ENCODE peak calls at places on chromosome 10, in four cellular contexts. One of them, this sample, is unnamed.

GRCh38 chr10:75103881-75104686 is 7.4 kb upstream of the SAMD8 start:
- DNase-seq in GM12878: no peak
- DNase-seq in A549: no peak
- DNase-seq in HepG2: no peak
- DNase-seq in this sample: no peak

GRCh38 chr10:112985701-112986510 is 35.9 kb downstream of the TCF7L2 start:
- DNase-seq in GM12878: peak; percentile 13
- DNase-seq in A549: no peak
- DNase-seq in HepG2: no peak
- DNase-seq in this sample: no peak

GRCh38 chr10:124701881-124702656 is 42.1 kb downstream of the FAM53B start:
- DNase-seq in GM12878: no peak
- DNase-seq in A549: no peak
- DNase-seq in HepG2: no peak
- DNase-seq in this sample: no peak

GRCh38 chr10:74917481-74918077 is 91.2 kb downstream of the KAT6B start:
- DNase-seq in GM12878: no peak
- DNase-seq in A549: peak; percentile 77
- DNase-seq in HepG2: peak; percentile 83
- DNase-seq in this sample: no peak

GRCh38 chr10:104209575-104210198 is 22.5 kb downstream of the CFAP43 start:
- DNase-seq in GM12878: no peak
- DNase-seq in A549: peak; percentile 51
- DNase-seq in HepG2: peak; percentile 27
- DNase-seq in this sample: peak; percentile 67

GRCh38 chr10:22324893-22325271 is 4.0 kb downstream of the BMI1 start:
- DNase-seq in GM12878: no peak
- DNase-seq in A549: no peak
- DNase-seq in HepG2: no peak
- DNase-seq in this sample: no peak

GRCh38 chr10:101032637-101033201 is 1.7 kb downstream of the SFXN3 start:
- DNase-seq in GM12878: no peak
- DNase-seq in A549: peak; percentile 65
- DNase-seq in HepG2: peak; percentile 44
- DNase-seq in this sample: peak; percentile 83

GRCh38 chr10:107653832-107654287 is 489.4 kb upstream of the SORCS1 start:
- DNase-seq in GM12878: peak; percentile 37
- DNase-seq in A549: no peak
- DNase-seq in HepG2: no peak
- DNase-seq in this sample: no peak

GRCh38 chr10:12419279-12419847 is 70.0 kb downstream of the CAMK1D start:
- DNase-seq in GM12878: no peak
- DNase-seq in A549: peak; percentile 36
- DNase-seq in HepG2: no peak
- DNase-seq in this sample: no peak

GRCh38 chr10:7409045-7409731 is 1.6 kb downstream of the SFMBT2 start:
- DNase-seq in GM12878: peak; percentile 51
- DNase-seq in A549: peak; percentile 61
- DNase-seq in HepG2: no peak
- DNase-seq in this sample: peak; percentile 74

GRCh38 chr10:82392533-82392932 is 517.5 kb downstream of the NRG3 start:
- DNase-seq in GM12878: no peak
- DNase-seq in A549: no peak
- DNase-seq in HepG2: no peak
- DNase-seq in this sample: peak; percentile 24

GRCh38 chr10:119406888-119407777 is 135.4 kb downstream of the RGS10 start:
- DNase-seq in GM12878: peak; percentile 12
- DNase-seq in A549: no peak
- DNase-seq in HepG2: no peak
- DNase-seq in this sample: no peak

GRCh38 chr10:97171001-97171400 is 14.8 kb downstream of the SLIT1 start:
- DNase-seq in GM12878: no peak
- DNase-seq in A549: no peak
- DNase-seq in HepG2: no peak
- DNase-seq in this sample: no peak

GRCh38 chr10:13221572-13221971 is 12.6 kb downstream of the UCMA start:
- DNase-seq in GM12878: no peak
- DNase-seq in A549: no peak
- DNase-seq in HepG2: no peak
- DNase-seq in this sample: no peak

GRCh38 chr10:104333728-104334373 is 4.4 kb downstream of the ITPRIP start:
- DNase-seq in GM12878: no peak
- DNase-seq in A549: no peak
- DNase-seq in HepG2: no peak
- DNase-seq in this sample: peak; percentile 5

GRCh38 chr10:126065751-126066150 is 169.4 kb downstream of the FANK1 start:
- DNase-seq in GM12878: no peak
- DNase-seq in A549: no peak
- DNase-seq in HepG2: no peak
- DNase-seq in this sample: no peak

GRCh38 chr10:62492012-62492869 is 118.1 kb downstream of the ZNF365 start:
- DNase-seq in GM12878: peak; percentile 25
- DNase-seq in A549: peak; percentile 57
- DNase-seq in HepG2: peak; percentile 16
- DNase-seq in this sample: no peak

GRCh38 chr10:1162481-1163203 is 106.5 kb downstream of the WDR37 start:
- DNase-seq in GM12878: no peak
- DNase-seq in A549: no peak
- DNase-seq in HepG2: no peak
- DNase-seq in this sample: no peak

GRCh38 chr10:13187135-13187534 is 25.8 kb downstream of the MCM10 start:
- DNase-seq in GM12878: no peak
- DNase-seq in A549: no peak
- DNase-seq in HepG2: no peak
- DNase-seq in this sample: no peak

GRCh38 chr10:513393-513792 is 176.1 kb downstream of the DIP2C start:
- DNase-seq in GM12878: peak; percentile 24
- DNase-seq in A549: no peak
- DNase-seq in HepG2: no peak
- DNase-seq in this sample: no peak

GRCh38 chr10:14263041-14263440 is 67.7 kb downstream of the FRMD4A start:
- DNase-seq in GM12878: no peak
- DNase-seq in A549: no peak
- DNase-seq in HepG2: no peak
- DNase-seq in this sample: no peak

GRCh38 chr10:87505366-87506113 is 847 bp downstream of the MINPP1 start:
- DNase-seq in GM12878: no peak
- DNase-seq in A549: peak; percentile 68
- DNase-seq in HepG2: peak; percentile 60
- DNase-seq in this sample: peak; percentile 82

GRCh38 chr10:3197354-3198003 is 24.9 kb upstream of the PITRM1 start:
- DNase-seq in GM12878: peak; percentile 24
- DNase-seq in A549: peak; percentile 78
- DNase-seq in HepG2: peak; percentile 36
- DNase-seq in this sample: peak; percentile 92

GRCh38 chr10:49419005-49419404 is 23.1 kb upstream of the DRGX start:
- DNase-seq in GM12878: no peak
- DNase-seq in A549: no peak
- DNase-seq in HepG2: peak; percentile 12
- DNase-seq in this sample: no peak

GRCh38 chr10:58990693-58991092 is 185.8 kb upstream of the PHYHIPL start:
- DNase-seq in GM12878: no peak
- DNase-seq in A549: no peak
- DNase-seq in HepG2: no peak
- DNase-seq in this sample: no peak

GRCh38 chr10:58993480-58994221 is 182.8 kb upstream of the PHYHIPL start:
- DNase-seq in GM12878: peak; percentile 63
- DNase-seq in A549: no peak
- DNase-seq in HepG2: no peak
- DNase-seq in this sample: no peak

GRCh38 chr10:58992830-58993460 is 183.5 kb upstream of the PHYHIPL start:
- DNase-seq in GM12878: no peak
- DNase-seq in A549: no peak
- DNase-seq in HepG2: no peak
- DNase-seq in this sample: no peak

GRCh38 chr10:58991842-58992241 is 184.6 kb upstream of the PHYHIPL start:
- DNase-seq in GM12878: no peak
- DNase-seq in A549: no peak
- DNase-seq in HepG2: no peak
- DNase-seq in this sample: no peak

GRCh38 chr10:58989486-58990039 is 186.9 kb upstream of the PHYHIPL start:
- DNase-seq in GM12878: no peak
- DNase-seq in A549: no peak
- DNase-seq in HepG2: no peak
- DNase-seq in this sample: no peak
- TF ChIP-seq PBX3 in GM12878: no peak
- TF ChIP-seq PBX3 in A549: no peak
- TF ChIP-seq PBX3 in HepG2: no peak
- TF ChIP-seq PBX3 in this sample: no peak

GRCh38 chr10:117987242-117987909 is 59.4 kb downstream of the RAB11FIP2 start:
- DNase-seq in GM12878: no peak
- DNase-seq in A549: no peak
- DNase-seq in HepG2: no peak
- DNase-seq in this sample: no peak
- TF ChIP-seq RFX5 in GM12878: no peak
- TF ChIP-seq RFX5 in A549: no peak
- TF ChIP-seq RFX5 in HepG2: no peak
- TF ChIP-seq RFX5 in this sample: no peak

DNA sequence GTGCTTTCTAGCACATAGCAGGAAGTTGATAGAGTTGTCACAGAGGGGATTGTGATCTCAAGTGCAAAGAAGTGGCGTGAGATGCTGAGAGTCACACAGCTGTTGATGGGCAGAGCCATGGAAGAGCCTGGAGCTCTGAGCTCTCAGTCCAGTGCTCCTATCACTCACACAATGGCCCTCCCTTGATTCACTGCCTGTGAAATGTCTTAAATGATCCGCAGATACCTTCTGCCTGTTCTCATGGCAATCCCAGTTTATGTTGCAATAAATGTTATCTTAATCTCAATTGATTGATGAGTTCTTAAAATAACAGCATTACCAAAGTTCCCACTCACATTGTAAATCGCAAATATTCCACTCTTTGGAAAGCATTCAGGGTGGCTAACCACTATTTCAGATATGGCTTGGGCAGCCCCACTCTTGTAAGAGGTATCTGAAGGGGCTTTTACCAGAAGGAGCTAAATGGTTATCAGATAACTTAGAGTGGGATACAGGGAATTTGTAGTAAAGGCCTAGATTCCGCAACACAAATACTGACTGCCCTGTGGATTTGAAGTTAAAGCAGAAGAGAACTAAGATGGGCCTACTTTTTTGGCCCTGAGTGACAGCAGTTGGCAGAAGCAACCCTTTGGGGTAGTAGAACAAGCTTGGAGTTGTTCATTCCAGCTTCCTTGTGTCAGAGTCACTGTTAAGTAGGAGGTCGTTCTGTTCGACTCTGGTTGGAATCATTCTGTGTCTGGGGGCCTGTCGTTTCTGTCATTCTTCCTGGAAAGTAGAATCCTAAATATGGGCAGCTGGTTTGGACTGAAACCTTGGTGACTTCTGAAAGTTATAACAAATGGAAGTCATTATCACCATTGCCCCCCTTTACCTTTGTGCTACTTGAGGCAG is 865.7 kb downstream of the LRMDA start:
- DNase-seq in GM12878: no peak
- DNase-seq in A549: no peak
- DNase-seq in HepG2: no peak
- DNase-seq in this sample: no peak
- TF ChIP-seq MAX in GM12878: no peak
- TF ChIP-seq MAX in A549: no peak
- TF ChIP-seq MAX in HepG2: no peak
- TF ChIP-seq MAX in this sample: no peak

DNA sequence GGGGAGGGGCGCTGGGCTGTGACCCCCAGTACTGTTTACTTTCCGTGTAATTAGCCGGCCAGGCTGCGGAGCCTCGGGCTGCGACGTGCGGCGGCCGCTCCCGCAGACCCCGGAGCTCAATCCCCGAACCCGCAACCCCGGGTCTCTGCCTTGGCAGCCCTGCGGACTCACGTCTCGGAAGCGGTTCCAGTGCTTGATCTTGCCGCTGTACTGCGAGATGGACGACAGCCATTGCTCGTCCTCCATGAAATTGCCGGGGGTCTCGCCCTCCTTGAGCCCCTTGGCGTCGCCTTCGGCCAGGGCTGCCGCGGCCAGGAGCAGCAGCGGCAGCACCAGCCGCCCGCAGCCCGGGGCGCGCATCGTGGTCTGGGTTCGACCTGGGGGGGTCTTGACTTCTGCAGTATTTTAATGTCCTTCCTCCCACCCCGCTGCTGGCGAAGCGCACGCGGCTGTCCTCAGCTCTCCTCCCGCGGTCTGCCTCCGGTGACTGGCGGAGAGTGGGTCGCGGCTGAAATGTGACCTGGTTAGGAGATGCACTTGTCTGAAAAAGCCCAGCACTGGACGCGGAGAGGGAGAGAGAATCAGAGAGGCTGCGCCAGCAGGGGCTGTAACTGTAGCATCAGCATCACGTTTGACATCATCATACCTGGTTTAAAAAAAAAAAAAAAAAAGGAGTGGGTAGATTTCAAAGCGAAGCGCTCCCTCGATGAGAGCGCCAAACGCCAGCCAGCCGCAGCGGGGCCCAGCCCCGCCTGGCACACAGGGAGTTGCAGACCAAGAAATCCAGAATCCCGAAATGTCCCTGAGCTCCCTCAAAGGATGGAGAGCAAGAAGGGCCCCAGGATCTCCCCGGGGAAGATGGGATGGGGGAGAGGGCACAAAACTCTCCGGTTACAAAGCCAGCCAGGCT is at the start of gene SPOCK2:
- DNase-seq in GM12878: no peak
- DNase-seq in A549: no peak
- DNase-seq in HepG2: no peak
- DNase-seq in this sample: peak; percentile 79
- TF ChIP-seq PBX3 in GM12878: no peak
- TF ChIP-seq PBX3 in A549: no peak
- TF ChIP-seq PBX3 in HepG2: no peak
- TF ChIP-seq PBX3 in this sample: no peak

GRCh38 chr10:33133557-33133956 is 175.5 kb upstream of the ITGB1 start:
- DNase-seq in GM12878: no peak
- DNase-seq in A549: no peak
- DNase-seq in HepG2: no peak
- DNase-seq in this sample: no peak

GRCh38 chr10:33136781-33137180 is 178.8 kb upstream of the ITGB1 start:
- DNase-seq in GM12878: no peak
- DNase-seq in A549: no peak
- DNase-seq in HepG2: no peak
- DNase-seq in this sample: no peak

GRCh38 chr10:33134011-33134751 is 176.2 kb upstream of the ITGB1 start:
- DNase-seq in GM12878: peak; percentile 57
- DNase-seq in A549: peak; percentile 97
- DNase-seq in HepG2: peak; percentile 42
- DNase-seq in this sample: no peak

GRCh38 chr10:33137356-33138007 is 179.5 kb upstream of the ITGB1 start:
- DNase-seq in GM12878: no peak
- DNase-seq in A549: no peak
- DNase-seq in HepG2: no peak
- DNase-seq in this sample: no peak

GRCh38 chr10:33136271-33136670 is 178.2 kb upstream of the ITGB1 start:
- DNase-seq in GM12878: peak; percentile 32
- DNase-seq in A549: no peak
- DNase-seq in HepG2: no peak
- DNase-seq in this sample: no peak
- TF ChIP-seq RFX5 in GM12878: no peak
- TF ChIP-seq RFX5 in A549: no peak
- TF ChIP-seq RFX5 in HepG2: no peak
- TF ChIP-seq RFX5 in this sample: no peak